ENCODE peak calls at places on chromosomes 4 and X, in five cellular contexts. U, I, C, O and Z are unnamed samples.

GRCh38 chr4:108466936-108467902 is 153.2 kb upstream of the RPL34 start:
- DNase-seq in U (peak; percentile 46), I (peak; percentile 17), C (no peak), O (peak; percentile 7), Z (peak; percentile 35)

GRCh38 chr4:160038560-160038959 is 935.7 kb downstream of the RAPGEF2 start:
- DNase-seq in U (peak; percentile 32), I (no peak), C (no peak), O (no peak), Z (no peak)

GRCh38 chr4:158914178-158914577 is 145.4 kb downstream of the FNIP2 start:
- DNase-seq in U (peak; percentile 79), I (no peak), C (no peak), O (no peak), Z (no peak)

GRCh38 chr4:73662709-73663546 is 42.7 kb upstream of the RASSF6 start:
- DNase-seq in U (peak; percentile 91), I (peak; percentile 24), C (no peak), O (peak; percentile 11), Z (no peak)

GRCh38 chr4:16608611-16609125 is 289.8 kb downstream of the LDB2 start:
- DNase-seq in U (no peak), I (no peak), C (no peak), O (no peak), Z (no peak)

GRCh38 chr4:55080174-55080865 is 45.1 kb downstream of the KDR start:
- DNase-seq in U (no peak), I (no peak), C (no peak), O (no peak), Z (no peak)

GRCh38 chr4:153573881-153574807 is 108.0 kb downstream of the TMEM131L start:
- DNase-seq in U (peak; percentile 64), I (peak; percentile 51), C (no peak), O (peak; percentile 77), Z (no peak)

GRCh38 chrX:71637253-71637618 is 18.9 kb upstream of the CXCR3 start:
- DNase-seq in U (peak; percentile 19), I (no peak), C (no peak), O (peak; percentile 37), Z (no peak)

GRCh38 chr4:180799798-180800197 is 1443.4 kb upstream of the TENM3 start:
- DNase-seq in U (no peak), I (no peak), C (no peak), O (no peak), Z (no peak)

GRCh38 chr4:144578681-144579080 is 67.3 kb upstream of the HHIP start:
- DNase-seq in U (peak; percentile 22), I (no peak), C (no peak), O (no peak), Z (no peak)

GRCh38 chr4:182903013-182903412 is 14.2 kb downstream of the DCTD start:
- DNase-seq in U (no peak), I (no peak), C (no peak), O (no peak), Z (no peak)

GRCh38 chr4:109547394-109547793 is 12.7 kb upstream of the MCUB start:
- DNase-seq in U (no peak), I (no peak), C (no peak), O (no peak), Z (no peak)

GRCh38 chr4:117770269-117771087 is 263.8 kb upstream of the NDST3 start:
- DNase-seq in U (no peak), I (no peak), C (no peak), O (no peak), Z (no peak)

GRCh38 chr4:118849867-118850812 is 14.2 kb upstream of the SEC24D start:
- DNase-seq in U (peak; percentile 4), I (peak; percentile 44), C (no peak), O (no peak), Z (no peak)

GRCh38 chr4:159677521-159677920 is 574.6 kb downstream of the RAPGEF2 start:
- DNase-seq in U (no peak), I (no peak), C (no peak), O (no peak), Z (no peak)

GRCh38 chr4:4753643-4754042 is 105.8 kb upstream of the MSX1 start:
- DNase-seq in U (no peak), I (no peak), C (no peak), O (no peak), Z (no peak)

GRCh38 chrX:150334100-150334499 is 29.0 kb upstream of the MAMLD1 start:
- DNase-seq in U (no peak), I (no peak), C (no peak), O (no peak), Z (no peak)

GRCh38 chr4:133186845-133187244 is 37.8 kb downstream of the PCDH10 start:
- DNase-seq in U (peak; percentile 46), I (no peak), C (no peak), O (no peak), Z (no peak)

GRCh38 chr4:46937493-46937892 is 28.4 kb upstream of the COX7B2 start:
- DNase-seq in U (peak; percentile 21), I (no peak), C (no peak), O (no peak), Z (no peak)

GRCh38 chrX:39258331-39258730 is 457.1 kb downstream of the MID1IP1 start:
- DNase-seq in U (no peak), I (no peak), C (no peak), O (peak; percentile 1), Z (peak; percentile 29)

GRCh38 chrX:110852180-110852579 is 56.6 kb upstream of the CHRDL1 start:
- DNase-seq in U (peak; percentile 20), I (peak; percentile 33), C (no peak), O (no peak), Z (no peak)

GRCh38 chr4:31016322-31017061 is 296.3 kb downstream of the PCDH7 start:
- DNase-seq in U (no peak), I (no peak), C (no peak), O (no peak), Z (no peak)

GRCh38 chr4:184448828-184449227 is 25.5 kb downstream of the IRF2 start:
- DNase-seq in U (no peak), I (peak; percentile 48), C (no peak), O (peak; percentile 75), Z (no peak)

GRCh38 chr4:130257271-130257670 is 1161.3 kb downstream of the C4orf33 start:
- DNase-seq in U (peak; percentile 74), I (no peak), C (no peak), O (no peak), Z (no peak)

GRCh38 chr4:105620640-105621323 is 68.4 kb downstream of the ARHGEF38 start:
- DNase-seq in U (peak; percentile 84), I (no peak), C (no peak), O (peak; percentile 29), Z (no peak)

DNA sequence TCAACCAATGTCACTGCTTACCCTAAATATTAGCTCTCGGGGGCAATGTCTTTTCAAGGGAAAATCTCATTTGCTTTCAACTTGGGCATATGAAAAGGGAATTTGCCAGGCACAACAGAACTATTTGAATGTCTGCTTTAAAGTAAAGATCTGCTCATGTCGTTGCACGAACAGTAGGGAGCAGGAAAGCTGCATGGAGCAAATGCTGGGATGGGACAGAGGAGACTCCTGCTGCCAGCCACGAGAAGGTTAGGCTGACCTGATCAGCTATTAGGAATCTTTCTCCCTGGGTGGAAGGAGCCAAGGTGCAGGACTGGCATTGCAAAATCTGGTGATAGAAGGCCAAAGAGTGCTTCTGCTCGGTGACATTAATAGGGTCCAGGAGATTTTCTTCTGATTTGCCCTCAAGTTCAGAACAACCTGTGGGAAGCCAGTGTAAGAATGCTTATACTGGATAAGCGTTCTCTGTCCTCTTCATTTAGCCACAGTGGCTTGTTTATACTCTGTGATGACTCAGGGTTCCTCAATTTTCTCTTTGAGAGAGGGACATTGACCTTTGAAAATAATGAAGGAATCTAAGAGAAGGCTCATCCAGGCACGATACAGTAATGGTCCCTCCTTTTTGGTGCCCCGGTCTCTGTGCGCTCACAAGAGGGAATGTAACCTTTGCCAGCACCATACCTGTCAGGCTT is 22.9 kb downstream of the FHL1 start:
- DNase-seq in U (no peak), I (no peak), C (no peak), O (peak; percentile 69), Z (no peak)
- TF ChIP-seq CTCF in U (no peak), I (no peak), C (no peak), O (peak; percentile 38), Z (no peak)

DNA sequence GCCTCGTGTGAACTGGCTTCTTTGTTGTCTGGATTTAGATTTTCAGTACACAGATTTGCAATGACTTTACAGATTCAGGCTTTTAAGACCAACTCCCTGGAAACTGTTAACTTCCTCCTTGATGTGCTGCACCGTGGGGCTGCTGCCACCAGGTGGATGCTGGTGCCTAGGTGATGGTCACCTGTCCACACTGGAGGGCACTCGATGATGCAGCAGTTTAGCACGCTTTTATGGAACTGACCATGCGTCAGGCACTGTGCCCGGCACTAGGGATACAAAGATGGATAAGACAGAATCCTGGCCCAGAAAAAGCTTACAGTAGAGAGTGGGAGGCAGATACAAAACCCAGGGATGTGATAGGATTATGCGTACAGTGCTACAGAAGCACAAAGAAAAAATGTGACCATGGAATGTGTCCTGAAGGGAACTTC is 180.7 kb downstream of the CEP135 start:
- DNase-seq in U (peak; percentile 68), I (no peak), C (no peak), O (no peak), Z (no peak)
- TF ChIP-seq CTCF in U (peak; percentile 86), I (peak; percentile 47), C (no peak), O (no peak), Z (peak; percentile 23)

GRCh38 chr4:7352486-7352885 is 82.2 kb downstream of the PSAPL1 start:
- DNase-seq in U (no peak), I (no peak), C (no peak), O (no peak), Z (no peak)

GRCh38 chr4:7353846-7354610 is 80.7 kb downstream of the PSAPL1 start:
- DNase-seq in U (no peak), I (no peak), C (no peak), O (no peak), Z (no peak)

GRCh38 chr4:7351014-7351413 is 83.7 kb downstream of the PSAPL1 start:
- DNase-seq in U (no peak), I (no peak), C (no peak), O (no peak), Z (no peak)

GRCh38 chr4:7354937-7355336 is 79.8 kb downstream of the PSAPL1 start:
- DNase-seq in U (no peak), I (no peak), C (no peak), O (no peak), Z (no peak)

GRCh38 chr4:7353046-7353790 is 81.5 kb downstream of the PSAPL1 start:
- DNase-seq in U (no peak), I (no peak), C (no peak), O (no peak), Z (no peak)
- TF ChIP-seq CTCF in U (no peak), I (no peak), C (no peak), O (no peak), Z (no peak)

GRCh38 chr4:186726440-186727148 is 2.9 kb upstream of the FAT1 start:
- DNase-seq in U (peak; percentile 68), I (no peak), C (peak; percentile 13), O (no peak), Z (peak; percentile 74)

GRCh38 chr4:186724861-186725419 is 1.3 kb upstream of the FAT1 start:
- DNase-seq in U (no peak), I (no peak), C (no peak), O (no peak), Z (no peak)

GRCh38 chr4:186725422-186726149 is 1.9 kb upstream of the FAT1 start:
- DNase-seq in U (peak; percentile 72), I (no peak), C (no peak), O (peak; percentile 26), Z (peak; percentile 70)

GRCh38 chr4:186727149-186727976 is 3.7 kb upstream of the FAT1 start:
- DNase-seq in U (peak; percentile 15), I (no peak), C (no peak), O (no peak), Z (no peak)

GRCh38 chr4:186726150-186726439 is 2.4 kb upstream of the FAT1 start:
- DNase-seq in U (no peak), I (no peak), C (no peak), O (no peak), Z (no peak)
- TF ChIP-seq CTCF in U (no peak), I (no peak), C (no peak), O (no peak), Z (no peak)